ENCODE peak calls at places on chromosomes 11 and 22, in four cellular contexts. A is CD8-positive, alpha-beta memory T cell; V is right lobe of liver; I is fibroblast of lung. T is an unnamed sample. For H3K27me3, the result is how much of the 10 kb centered on the place peaks cover.

GRCh38 chr11:78649361-78650215 is 74.9 kb upstream of the NARS2 start:
- DNase-seq in V (no peak), A (no peak), I (no peak), T (no peak)

GRCh38 chr11:116929393-116930090 is 92.1 kb upstream of the APOA1 start:
- DNase-seq in V (no peak), I (peak), A (no peak), T (no peak)

GRCh38 chr11:26254378-26254777 is 77.6 kb upstream of the ANO3 start:
- DNase-seq in I (peak), A (no peak), V (no peak), T (no peak)

GRCh38 chr11:130904380-130904779 is 11.9 kb downstream of the SNX19 start:
- DNase-seq in A (no peak), I (peak), V (no peak), T (no peak)

GRCh38 chr11:121329786-121330395 is 37.3 kb downstream of the SC5D start:
- DNase-seq in I (no peak), V (no peak), A (no peak), T (no peak)

GRCh38 chr22:22342697-22343602 is 98.4 kb downstream of the VPREB1 start:
- DNase-seq in A (peak), V (peak), I (peak), T (peak)

GRCh38 chr22:29147241-29147919 is 58.3 kb upstream of the EMID1 start:
- DNase-seq in I (no peak), A (no peak), V (no peak), T (no peak)

GRCh38 chr22:32324505-32325415 is 32.9 kb upstream of the RFPL3 start:
- DNase-seq in A (no peak), V (no peak), I (no peak), T (no peak)

GRCh38 chr11:62896049-62896448 is 15.4 kb downstream of the SLC3A2 start:
- DNase-seq in V (no peak), I (no peak), A (no peak), T (no peak)

GRCh38 chr11:130773436-130773835 is 142.8 kb downstream of the SNX19 start:
- DNase-seq in A (no peak), V (no peak), I (no peak), T (no peak)

GRCh38 chr11:102154806-102155205 is 44.6 kb downstream of the YAP1 start:
- DNase-seq in I (peak), V (no peak), A (no peak), T (no peak)

GRCh38 chr11:35632301-35632700 is 14.0 kb downstream of the FJX1 start:
- DNase-seq in A (no peak), I (peak), V (no peak), T (no peak)

GRCh38 chr11:72637198-72637597 is 37.0 kb downstream of the PDE2A start:
- DNase-seq in I (no peak), A (no peak), V (no peak), T (no peak)

GRCh38 chr11:19958218-19958617 is 202.1 kb downstream of the DBX1 start:
- DNase-seq in V (no peak), A (no peak), I (no peak), T (no peak)

GRCh38 chr11:13486926-13487660 is 8.7 kb downstream of the PTH start:
- DNase-seq in V (peak), A (peak), I (peak), T (no peak)

GRCh38 chr11:34449013-34449412 is 10.3 kb downstream of the CAT start:
- DNase-seq in A (no peak), V (no peak), I (no peak), T (no peak)

GRCh38 chr11:8040261-8040920 is 40.6 kb upstream of the TUB start:
- DNase-seq in A (no peak), I (no peak), V (no peak), T (no peak)

GRCh38 chr11:7906481-7906880 is 24.6 kb downstream of the OR10A6 start:
- DNase-seq in V (no peak), A (no peak), I (no peak), T (no peak)

GRCh38 chr11:75508051-75508561 is 17.6 kb downstream of the GDPD5 start:
- DNase-seq in I (no peak), V (no peak), A (peak), T (peak)

GRCh38 chr11:85685820-85686459 is at the start of gene CCDC89:
- DNase-seq in I (peak), A (no peak), V (peak), T (no peak)

GRCh38 chr11:64339754-64340408 is at the start of gene CCDC88B:
- DNase-seq in V (peak), A (peak), I (no peak), T (peak)

GRCh38 chr22:42294034-42294985 is 23.9 kb upstream of the TCF20 start:
- DNase-seq in A (no peak), I (peak), V (no peak), T (no peak)

GRCh38 chr22:33723915-33724314 is 196.4 kb downstream of the LARGE1 start:
- DNase-seq in I (no peak), V (no peak), A (no peak), T (no peak)

GRCh38 chr11:83724704-83725114 is 438.5 kb upstream of the CCDC90B start:
- DNase-seq in A (no peak), I (peak), V (peak), T (no peak)

GRCh38 chr22:27139935-27140493 is 482.6 kb downstream of the MIAT start:
- DNase-seq in I (peak), V (no peak), A (no peak), T (no peak)

GRCh38 chr11:62539238-62539925 is 7.2 kb downstream of the AHNAK start:
- DNase-seq in I (peak), V (peak), A (peak), T (no peak)

GRCh38 chr11:111207213-111207612 is 38.3 kb upstream of the POU2AF2 start:
- DNase-seq in I (no peak), A (no peak), V (no peak), T (no peak)

GRCh38 chr11:110432713-110433392 is 3.1 kb downstream of the FDX1 start:
- DNase-seq in I (peak), V (no peak), A (no peak), T (no peak)

GRCh38 chr11:46736146-46736545 is 17.1 kb downstream of the F2 start:
- DNase-seq in I (no peak), A (no peak), V (peak), T (no peak)

GRCh38 chr22:20130739-20131592 is 638 bp upstream of the ZDHHC8 start:
- DNase-seq in I (peak), A (peak), V (peak), T (peak)

GRCh38 chr11:88626216-88626615 is 288.7 kb upstream of the CTSC start:
- DNase-seq in I (peak), A (no peak), V (no peak), T (no peak)

GRCh38 chr11:113394919-113395318 is 7.3 kb downstream of the ANKK1 start:
- DNase-seq in I (no peak), V (no peak), A (no peak), T (no peak)

GRCh38 chr11:113396693-113397092 is 9.1 kb downstream of the ANKK1 start:
- DNase-seq in I (no peak), V (no peak), A (no peak), T (no peak)

GRCh38 chr11:113397212-113397611 is 9.6 kb downstream of the ANKK1 start:
- DNase-seq in V (no peak), A (no peak), I (no peak), T (no peak)

GRCh38 chr11:113397821-113398220 is 10.2 kb downstream of the ANKK1 start:
- DNase-seq in V (no peak), A (no peak), I (no peak), T (no peak)

GRCh38 chr11:113395782-113396336 is 8.3 kb downstream of the ANKK1 start:
- DNase-seq in I (no peak), V (no peak), A (no peak), T (no peak)
- H3K27me3 ChIP-seq in I (under half), V (under half), A (under half), T (under half)

GRCh38 chr11:5737091-5737490 is 843 bp downstream of the OR56B1 start:
- DNase-seq in I (peak), A (no peak), V (no peak), T (no peak)
- H3K27me3 ChIP-seq in I (under half), A (under half), V (under half), T (under half)

GRCh38 chr22:39980635-39981034 is 14.1 kb upstream of the FAM83F start:
- DNase-seq in A (no peak), V (no peak), I (no peak), T (no peak)

GRCh38 chr22:39983346-39983745 is 11.4 kb upstream of the FAM83F start:
- DNase-seq in V (no peak), A (no peak), I (no peak), T (no peak)

GRCh38 chr22:39984006-39984405 is 10.7 kb upstream of the FAM83F start:
- DNase-seq in I (peak), V (no peak), A (no peak), T (no peak)

GRCh38 chr22:39979458-39979857 is 15.3 kb upstream of the FAM83F start:
- DNase-seq in I (no peak), V (no peak), A (no peak), T (no peak)

DNA sequence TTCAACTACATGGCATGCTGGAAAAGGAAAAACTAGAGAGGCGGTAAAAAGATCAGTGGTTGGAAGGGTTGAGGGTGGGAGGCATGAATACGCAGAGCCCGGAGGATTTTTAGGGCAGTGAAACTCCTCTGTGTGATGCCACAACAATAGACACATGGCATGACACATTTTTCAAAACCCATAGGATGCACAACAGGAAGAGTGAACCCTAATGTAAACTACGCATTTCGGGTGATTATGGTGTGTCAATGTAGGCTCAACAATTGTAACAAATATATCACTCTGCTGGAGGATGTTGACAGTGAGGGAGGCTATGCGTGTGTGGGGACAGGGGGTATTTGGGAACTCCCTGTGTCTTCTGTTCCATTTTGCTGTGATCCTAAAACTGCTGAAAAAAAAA is 15.7 kb upstream of the FAM83F start:
- DNase-seq in A (no peak), V (no peak), I (no peak), T (no peak)
- H3K27me3 ChIP-seq in A (under half), V (under half), I (under half), T (under half)

DNA sequence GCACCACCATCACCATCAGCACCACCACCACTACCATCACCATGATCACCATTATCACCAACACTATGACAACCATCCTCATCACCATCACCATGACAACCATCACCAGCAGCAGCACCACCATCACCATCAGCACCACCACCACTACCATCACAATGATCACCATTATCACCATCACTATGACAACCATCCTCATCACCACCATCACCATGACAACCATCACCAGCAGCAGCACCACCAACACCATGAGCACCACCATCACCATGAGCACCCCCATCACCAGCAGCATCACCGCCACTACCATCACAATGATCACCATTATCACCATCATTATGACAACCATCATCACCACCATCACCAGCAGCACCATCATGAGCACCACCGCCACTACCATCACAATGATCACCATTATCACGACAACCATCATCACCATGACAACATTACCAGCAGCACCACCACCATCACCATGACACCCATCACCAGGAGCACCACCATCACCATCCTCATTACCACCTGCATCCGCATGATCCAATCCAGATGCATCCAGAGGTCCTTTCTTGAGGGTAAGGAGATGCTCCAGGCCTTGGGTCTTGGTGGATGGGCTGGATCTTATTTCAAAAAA is 23.8 kb downstream of the PHF21B start:
- DNase-seq in A (no peak), I (no peak), V (no peak), T (no peak)
- H3K27me3 ChIP-seq in A (under half), I (under half), V (under half), T (under half)

GRCh38 chr11:44314733-44315132 is 4.8 kb upstream of the ALX4 start:
- DNase-seq in V (no peak), A (no peak), I (no peak), T (no peak)

GRCh38 chr11:44315947-44316387 is 6.0 kb upstream of the ALX4 start:
- DNase-seq in I (no peak), A (no peak), V (no peak), T (no peak)

GRCh38 chr11:44318369-44318768 is 8.4 kb upstream of the ALX4 start:
- DNase-seq in V (no peak), A (no peak), I (no peak), T (no peak)

GRCh38 chr11:44319170-44319551 is 9.2 kb upstream of the ALX4 start:
- DNase-seq in I (no peak), V (no peak), A (no peak), T (no peak)

DNA sequence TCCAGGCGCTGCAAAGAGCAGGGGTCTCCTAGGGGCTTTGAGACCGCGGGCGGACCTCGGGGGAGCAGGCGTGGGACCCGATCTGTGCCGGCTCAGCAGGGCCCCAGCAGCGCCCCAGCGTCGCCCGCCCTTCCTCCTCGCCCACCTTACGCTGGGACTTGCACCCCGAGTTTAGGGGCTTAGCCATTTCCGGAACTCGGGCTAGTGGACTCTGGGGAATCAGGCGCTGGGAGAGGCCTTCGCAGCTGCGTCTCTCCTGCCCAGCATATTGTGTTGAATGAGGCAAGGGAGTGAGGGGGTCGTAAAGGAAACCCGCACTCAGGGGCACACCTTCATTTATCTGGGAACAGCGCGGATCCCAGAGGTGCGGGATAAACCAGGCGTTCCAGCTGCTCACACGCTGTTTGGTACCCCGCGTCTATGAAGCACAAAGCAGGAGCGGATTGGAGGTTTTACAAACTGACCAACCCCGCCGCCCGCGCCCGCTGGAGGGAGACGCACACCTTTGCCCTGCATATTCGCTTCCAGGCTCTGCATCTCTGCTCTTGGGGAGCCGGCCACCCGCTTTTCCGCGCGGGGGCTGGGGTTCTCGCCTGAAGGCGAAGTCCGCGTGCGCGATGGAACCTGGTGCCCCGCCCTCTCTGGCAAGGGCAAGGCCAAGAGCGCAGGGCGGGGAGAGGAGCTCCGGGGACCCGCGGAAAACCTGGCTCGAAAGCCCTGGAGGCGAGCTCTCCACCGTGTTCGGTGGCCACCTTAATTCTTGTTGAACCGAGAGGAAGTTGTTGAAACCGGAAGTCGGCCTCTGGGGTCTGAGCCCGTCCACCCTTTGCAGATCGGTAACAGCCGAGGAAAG is 6.7 kb upstream of the ALX4 start:
- DNase-seq in V (no peak), A (no peak), I (no peak), T (no peak)
- H3K27me3 ChIP-seq in V (under half), A (half or more), I (half or more), T (under half)

GRCh38 chr11:128549256-128549944 is 38.0 kb downstream of the ETS1 start:
- DNase-seq in I (peak), V (no peak), A (no peak), T (no peak)

GRCh38 chr11:128548655-128549255 is 38.6 kb downstream of the ETS1 start:
- DNase-seq in I (peak), A (no peak), V (peak), T (no peak)

GRCh38 chr11:128550967-128551522 is 36.3 kb downstream of the ETS1 start:
- DNase-seq in I (no peak), A (no peak), V (no peak), T (no peak)

GRCh38 chr11:128551641-128552335 is 35.6 kb downstream of the ETS1 start:
- DNase-seq in I (no peak), V (no peak), A (peak), T (no peak)

DNA sequence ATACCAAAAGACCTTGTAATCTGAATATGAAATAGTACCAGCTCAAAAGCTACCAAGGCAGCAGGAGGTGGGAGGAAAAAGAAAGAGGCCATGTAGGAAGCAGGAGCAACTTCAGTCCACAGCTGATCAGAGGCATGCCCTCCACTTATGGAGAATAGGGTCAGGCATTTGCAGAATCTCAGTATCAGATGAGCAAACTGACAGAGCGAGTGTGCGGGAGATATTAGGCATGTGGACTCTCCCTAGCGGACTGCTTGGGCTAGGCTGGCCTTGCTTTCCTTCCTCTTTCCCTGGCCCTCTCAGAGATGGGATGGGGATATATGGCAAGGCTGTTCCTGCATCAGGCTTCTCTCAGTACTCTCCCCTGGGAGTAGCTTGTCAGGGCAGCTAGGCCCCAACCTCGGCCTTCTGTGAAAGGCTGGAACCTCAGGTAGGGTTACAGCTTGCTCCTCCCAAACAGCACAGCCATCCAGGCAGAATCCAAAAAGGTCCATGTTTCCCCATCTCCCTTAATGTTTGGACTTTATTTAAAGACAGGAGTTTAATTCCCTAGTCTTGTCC is 37.0 kb downstream of the ETS1 start:
- DNase-seq in V (no peak), A (no peak), I (no peak), T (no peak)
- H3K27me3 ChIP-seq in V (under half), A (under half), I (under half), T (under half)

DNA sequence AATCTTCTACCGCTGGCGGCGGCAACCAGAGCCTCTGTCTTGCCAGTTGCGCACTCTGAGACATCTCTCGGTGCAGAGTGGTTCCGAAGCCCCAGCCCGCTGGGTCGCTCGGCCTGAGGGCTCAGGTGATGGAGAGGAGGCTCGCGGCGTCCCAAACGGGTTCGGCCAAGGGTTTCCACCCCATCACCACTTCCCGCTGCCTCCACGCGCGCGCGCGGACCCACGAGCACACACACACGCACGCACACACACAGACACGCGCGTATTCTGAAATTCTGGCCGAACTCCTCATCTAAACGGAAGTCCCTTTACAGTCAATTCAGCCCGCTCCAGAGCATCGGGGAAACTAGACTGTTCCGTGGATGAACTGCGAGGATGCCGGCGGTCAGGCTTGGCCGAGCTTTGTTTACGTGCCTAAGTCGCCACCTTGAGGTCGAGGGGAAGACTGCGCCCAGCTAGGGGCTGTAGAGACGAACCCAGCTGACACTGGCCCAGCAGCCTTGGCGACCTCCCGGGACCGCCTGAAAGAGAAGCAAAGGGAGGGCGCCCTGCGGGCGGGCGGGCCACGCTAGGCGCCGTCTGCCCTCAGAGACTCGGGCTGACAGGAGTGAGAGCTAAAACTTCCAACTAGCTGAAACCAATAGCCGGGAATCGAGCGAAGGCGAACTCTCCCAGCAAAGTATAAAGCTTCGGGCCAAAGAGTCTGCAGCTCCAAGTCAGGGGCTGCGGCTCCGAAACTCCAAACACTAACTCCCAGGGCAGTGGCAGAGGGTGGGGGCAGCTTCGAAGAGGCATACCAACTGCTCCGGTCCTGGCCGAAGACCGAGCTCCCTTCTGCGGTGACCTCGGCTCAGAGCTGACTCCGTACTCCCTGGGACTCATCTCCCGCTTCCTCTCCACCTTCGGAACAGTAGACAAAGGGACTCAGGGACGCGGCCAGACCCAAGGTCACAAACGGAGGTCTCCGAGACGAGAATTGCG is 124.8 kb upstream of the C11orf58 start:
- DNase-seq in A (peak), V (peak), I (peak), T (no peak)
- H3K27me3 ChIP-seq in A (under half), V (under half), I (under half), T (half or more)

T was measured in effector memory CD4-positive, alpha-beta T cell.